ENCODE peak calls at places on chromosomes 16 and 17, in six cellular contexts. O, Z, X, W, E and M are unnamed samples.

GRCh38 chr16:2235234-2235651 is 1.0 kb upstream of the DNASE1L2 start:
- DNase-seq in O (no peak), Z (no peak), X (no peak), W (no peak), E (no peak), M (no peak)

GRCh38 chr16:1333149-1333812 is at the start of gene BAIAP3:
- DNase-seq in O (no peak), Z (no peak), X (peak), W (peak), E (no peak), M (no peak)

GRCh38 chr16:85079785-85080602 is 32.3 kb downstream of the CIBAR2 start:
- DNase-seq in O (no peak), Z (no peak), X (no peak), W (no peak), E (no peak), M (no peak)

GRCh38 chr17:7177954-7178477 is 1.2 kb downstream of the ASGR1 start:
- DNase-seq in O (no peak), Z (peak), X (peak), W (peak), E (no peak), M (peak)

GRCh38 chr17:56595831-56596740 is 2.6 kb downstream of the NOG start:
- DNase-seq in O (no peak), Z (peak), X (peak), W (peak), E (no peak), M (peak)

GRCh38 chr17:43578699-43579569 is 32.8 kb upstream of the ETV4 start:
- DNase-seq in O (no peak), Z (no peak), X (peak), W (peak), E (peak), M (peak)

GRCh38 chr17:74016504-74016903 is 187.0 kb upstream of the RPL38 start:
- DNase-seq in O (no peak), Z (no peak), X (no peak), W (no peak), E (no peak), M (no peak)

GRCh38 chr17:5281814-5282638 is at the start of gene RABEP1:
- DNase-seq in O (peak), Z (peak), X (peak), W (peak), E (peak), M (peak)

GRCh38 chr17:71975998-71976649 is 144.7 kb upstream of the SOX9 start:
- DNase-seq in O (no peak), Z (no peak), X (peak), W (peak), E (peak), M (peak)

GRCh38 chr16:58121132-58121531 is 8.0 kb downstream of the CFAP20 start:
- DNase-seq in O (no peak), Z (no peak), X (no peak), W (no peak), E (no peak), M (no peak)

GRCh38 chr16:35749253-35750141 is 2290.1 kb downstream of the TP53TG3F start:
- DNase-seq in O (no peak), Z (no peak), X (no peak), W (no peak), E (no peak), M (no peak)

GRCh38 chr17:61314368-61315078 is 85.1 kb upstream of the TBX2 start:
- DNase-seq in O (no peak), Z (no peak), X (no peak), W (no peak), E (no peak), M (peak)

GRCh38 chr16:12089492-12090161 is 113.1 kb downstream of the SNX29 start:
- DNase-seq in O (no peak), Z (peak), X (peak), W (peak), E (no peak), M (peak)

GRCh38 chr17:48629411-48629759 is 3.2 kb upstream of the HOXB9 start:
- DNase-seq in O (no peak), Z (no peak), X (no peak), W (no peak), E (no peak), M (no peak)

GRCh38 chr17:57422574-57423164 is 166.3 kb downstream of the MSI2 start:
- DNase-seq in O (no peak), Z (no peak), X (peak), W (no peak), E (peak), M (peak)

GRCh38 chr17:50053654-50053960 is 2.3 kb upstream of the ITGA3 start:
- DNase-seq in O (no peak), Z (no peak), X (no peak), W (no peak), E (no peak), M (peak)

GRCh38 chr17:72332367-72332766 is 211.5 kb downstream of the SOX9 start:
- DNase-seq in O (no peak), Z (no peak), X (no peak), W (no peak), E (no peak), M (peak)

GRCh38 chr16:19090916-19091315 is 22.8 kb upstream of the ITPRIPL2 start:
- DNase-seq in O (no peak), Z (no peak), X (no peak), W (no peak), E (no peak), M (no peak)

GRCh38 chr17:8175795-8176196 is 384 bp downstream of the TMEM107 start:
- DNase-seq in O (no peak), Z (no peak), X (peak), W (no peak), E (no peak), M (no peak)

GRCh38 chr17:21464611-21465021 is 88.5 kb downstream of the KCNJ12 start:
- DNase-seq in O (no peak), Z (no peak), X (no peak), W (no peak), E (no peak), M (no peak)

GRCh38 chr16:77531741-77532140 is 96.9 kb upstream of the ADAMTS18 start:
- DNase-seq in O (no peak), Z (no peak), X (peak), W (no peak), E (peak), M (peak)

GRCh38 chr17:61196302-61196704 is 203.3 kb upstream of the TBX2 start:
- DNase-seq in O (no peak), Z (no peak), X (no peak), W (no peak), E (no peak), M (peak)

GRCh38 chr16:59573528-59574271 is 839.6 kb upstream of the GOT2 start:
- DNase-seq in O (no peak), Z (no peak), X (no peak), W (no peak), E (no peak), M (peak)

GRCh38 chr16:85448557-85449194 is 164.4 kb upstream of the GSE1 start:
- DNase-seq in O (no peak), Z (peak), X (no peak), W (no peak), E (no peak), M (no peak)

GRCh38 chr17:75241996-75242460 is 19.4 kb downstream of the GGA3 start:
- DNase-seq in O (no peak), Z (no peak), X (no peak), W (no peak), E (no peak), M (peak)

GRCh38 chr17:48174833-48175232 is 67.3 kb downstream of the SNX11 start:
- DNase-seq in O (no peak), Z (no peak), X (no peak), W (no peak), E (no peak), M (no peak)

GRCh38 chr17:34257299-34257985 is 2.4 kb downstream of the CCL2 start:
- DNase-seq in O (no peak), Z (no peak), X (peak), W (no peak), E (no peak), M (peak)

GRCh38 chr16:48158296-48158695 is 2.5 kb upstream of the ABCC12 start:
- DNase-seq in O (peak), Z (peak), X (peak), W (no peak), E (peak), M (peak)

GRCh38 chr16:66403531-66404145 is 23.5 kb upstream of the BEAN1 start:
- DNase-seq in O (no peak), Z (no peak), X (no peak), W (no peak), E (no peak), M (no peak)

GRCh38 chr17:79201119-79201518 is 126.5 kb downstream of the ENGASE start:
- DNase-seq in O (no peak), Z (no peak), X (no peak), W (no peak), E (no peak), M (no peak)

GRCh38 chr17:37813753-37814152 is 68.9 kb upstream of the HNF1B start:
- DNase-seq in O (no peak), Z (no peak), X (peak), W (no peak), E (peak), M (peak)

GRCh38 chr17:45316271-45317112 is at the start of gene MAP3K14:
- DNase-seq in O (peak), Z (peak), X (peak), W (peak), E (no peak), M (peak)

GRCh38 chr16:89720520-89720858 is 209 bp downstream of the VPS9D1 start:
- DNase-seq in O (no peak), Z (no peak), X (peak), W (peak), E (no peak), M (no peak)

GRCh38 chr17:9512323-9513168 is 63.1 kb downstream of the STX8 start:
- DNase-seq in O (no peak), Z (no peak), X (peak), W (no peak), E (no peak), M (peak)

GRCh38 chr17:35727635-35728034 is 3.8 kb upstream of the RASL10B start:
- DNase-seq in O (no peak), Z (no peak), X (no peak), W (no peak), E (no peak), M (no peak)

GRCh38 chr17:19263621-19264010 is 26.4 kb downstream of the EPN2 start:
- DNase-seq in O (no peak), Z (no peak), X (peak), W (no peak), E (peak), M (peak)